ENCODE peak calls at places on chromosomes 13 and 19, in five cellular contexts. K is GM13977; T is NCI-H1092; S is fibroblast of pulmonary artery; V is effector CD8-positive, alpha-beta T cell. E is an unnamed sample.

GRCh38 chr19:57978586-57979289 is 4.4 kb upstream of the C19orf18 start:
- DNase-seq in K (no peak), V (no peak), S (peak), T (no peak), E (peak)

GRCh38 chr19:18750295-18750970 is 40.7 kb downstream of the COMP start:
- DNase-seq in V (no peak), S (no peak), K (no peak), T (no peak), E (no peak)

GRCh38 chr19:44626067-44626624 is 12.8 kb downstream of the IGSF23 start:
- DNase-seq in V (no peak), S (peak), T (no peak), K (no peak), E (peak)

GRCh38 chr13:112079696-112080095 is 12.7 kb downstream of the SOX1 start:
- DNase-seq in V (no peak), K (no peak), T (no peak), S (peak), E (no peak)

GRCh38 chr19:40220674-40221073 is 2.5 kb upstream of the TTC9B start:
- DNase-seq in K (no peak), S (no peak), V (no peak), T (no peak), E (no peak)

GRCh38 chr19:58351996-58352755 is 1.1 kb downstream of the A1BG start:
- DNase-seq in V (no peak), S (no peak), T (no peak), K (no peak), E (no peak)

GRCh38 chr19:44924243-44924725 is 9.9 kb downstream of the APOC1 start:
- DNase-seq in V (no peak), S (no peak), T (no peak), K (no peak), E (no peak)

GRCh38 chr13:35787937-35788336 is 311.4 kb upstream of the MAB21L1 start:
- DNase-seq in S (peak), K (no peak), T (no peak), V (no peak), E (no peak)

GRCh38 chr19:46132508-46133100 is 8.1 kb upstream of the IGFL3 start:
- DNase-seq in V (no peak), K (no peak), T (no peak), S (no peak), E (no peak)

GRCh38 chr13:112968380-112968909 is 569 bp upstream of the MCF2L start:
- DNase-seq in S (no peak), T (peak), K (peak), V (peak), E (no peak)

GRCh38 chr19:47540748-47541147 is 25.9 kb upstream of the NAPA start:
- DNase-seq in K (no peak), S (peak), V (no peak), T (no peak), E (peak)